ENCODE peak calls at places on chromosome 3, in ten cellular contexts. One of them, this sample, is unnamed.

GRCh38 chr3:154280161-154280560 is 44.1 kb downstream of the DHX36 start:
- DNase-seq in NCI-H1694 treated with DMSO at 0.1 percent for 48 hours: no peak
- DNase-seq in AG10803: no peak
- DNase-seq in activated CD8-positive, alpha-beta memory T cell treated with anti-CD3 and anti-CD28 coated beads, Interleukin-2, amount 50 U/mL, for 4 hours: no peak
- DNase-seq in epithelial cell of prostate: no peak
- DNase-seq in stimulated activated naive B cell treated with anti-CD40 and anti-IgM and Interleukin-4, amounts not matched to agents 10 μg/mL and 1 μg/mL and 100 μg/mL, for 72 hours: no peak
- DNase-seq in skeletal muscle cell: no peak
- DNase-seq in thoracic aorta: no peak
- DNase-seq in neuronal stem cell: no peak
- DNase-seq in stimulated activated CD4-positive, alpha-beta T cell treated with anti-CD3 and anti-CD28 coated beads, Interleukin-4, amount 100 ng/mL, for 4 hours: no peak
- DNase-seq in this sample: no peak

GRCh38 chr3:39900462-39901002 is 91.1 kb downstream of the MYRIP start:
- DNase-seq in stimulated activated CD4-positive, alpha-beta T cell treated with anti-CD3 and anti-CD28 coated beads, Interleukin-4, amount 100 ng/mL, for 4 hours: no peak
- DNase-seq in NCI-H1694 treated with DMSO at 0.1 percent for 48 hours: no peak
- DNase-seq in thoracic aorta: no peak
- DNase-seq in epithelial cell of prostate: no peak
- DNase-seq in AG10803: no peak
- DNase-seq in skeletal muscle cell: no peak
- DNase-seq in stimulated activated naive B cell treated with anti-CD40 and anti-IgM and Interleukin-4, amounts not matched to agents 10 μg/mL and 1 μg/mL and 100 μg/mL, for 72 hours: no peak
- DNase-seq in activated CD8-positive, alpha-beta memory T cell treated with anti-CD3 and anti-CD28 coated beads, Interleukin-2, amount 50 U/mL, for 4 hours: no peak
- DNase-seq in neuronal stem cell: no peak
- DNase-seq in this sample: no peak

GRCh38 chr3:111072016-111072891 is 638 bp downstream of the NECTIN3 start:
- DNase-seq in activated CD8-positive, alpha-beta memory T cell treated with anti-CD3 and anti-CD28 coated beads, Interleukin-2, amount 50 U/mL, for 4 hours: peak
- DNase-seq in skeletal muscle cell: no peak
- DNase-seq in epithelial cell of prostate: no peak
- DNase-seq in neuronal stem cell: no peak
- DNase-seq in NCI-H1694 treated with DMSO at 0.1 percent for 48 hours: no peak
- DNase-seq in stimulated activated naive B cell treated with anti-CD40 and anti-IgM and Interleukin-4, amounts not matched to agents 10 μg/mL and 1 μg/mL and 100 μg/mL, for 72 hours: peak
- DNase-seq in AG10803: peak
- DNase-seq in stimulated activated CD4-positive, alpha-beta T cell treated with anti-CD3 and anti-CD28 coated beads, Interleukin-4, amount 100 ng/mL, for 4 hours: peak
- DNase-seq in thoracic aorta: no peak
- DNase-seq in this sample: no peak

GRCh38 chr3:190701096-190701532 is 161.4 kb downstream of the GMNC start:
- DNase-seq in epithelial cell of prostate: peak
- DNase-seq in skeletal muscle cell: peak
- DNase-seq in AG10803: peak
- DNase-seq in thoracic aorta: no peak
- DNase-seq in activated CD8-positive, alpha-beta memory T cell treated with anti-CD3 and anti-CD28 coated beads, Interleukin-2, amount 50 U/mL, for 4 hours: no peak
- DNase-seq in neuronal stem cell: peak
- DNase-seq in stimulated activated naive B cell treated with anti-CD40 and anti-IgM and Interleukin-4, amounts not matched to agents 10 μg/mL and 1 μg/mL and 100 μg/mL, for 72 hours: no peak
- DNase-seq in NCI-H1694 treated with DMSO at 0.1 percent for 48 hours: no peak
- DNase-seq in stimulated activated CD4-positive, alpha-beta T cell treated with anti-CD3 and anti-CD28 coated beads, Interleukin-4, amount 100 ng/mL, for 4 hours: no peak
- DNase-seq in this sample: peak

GRCh38 chr3:11642455-11643162 is 1.1 kb downstream of the VGLL4 start:
- DNase-seq in skeletal muscle cell: peak
- DNase-seq in thoracic aorta: peak
- DNase-seq in NCI-H1694 treated with DMSO at 0.1 percent for 48 hours: peak
- DNase-seq in stimulated activated naive B cell treated with anti-CD40 and anti-IgM and Interleukin-4, amounts not matched to agents 10 μg/mL and 1 μg/mL and 100 μg/mL, for 72 hours: peak
- DNase-seq in epithelial cell of prostate: no peak
- DNase-seq in AG10803: peak
- DNase-seq in activated CD8-positive, alpha-beta memory T cell treated with anti-CD3 and anti-CD28 coated beads, Interleukin-2, amount 50 U/mL, for 4 hours: peak
- DNase-seq in neuronal stem cell: peak
- DNase-seq in stimulated activated CD4-positive, alpha-beta T cell treated with anti-CD3 and anti-CD28 coated beads, Interleukin-4, amount 100 ng/mL, for 4 hours: peak
- DNase-seq in this sample: peak

GRCh38 chr3:101677436-101678286 is 729 bp upstream of the ZBTB11 start:
- DNase-seq in skeletal muscle cell: no peak
- DNase-seq in activated CD8-positive, alpha-beta memory T cell treated with anti-CD3 and anti-CD28 coated beads, Interleukin-2, amount 50 U/mL, for 4 hours: no peak
- DNase-seq in stimulated activated naive B cell treated with anti-CD40 and anti-IgM and Interleukin-4, amounts not matched to agents 10 μg/mL and 1 μg/mL and 100 μg/mL, for 72 hours: no peak
- DNase-seq in stimulated activated CD4-positive, alpha-beta T cell treated with anti-CD3 and anti-CD28 coated beads, Interleukin-4, amount 100 ng/mL, for 4 hours: peak
- DNase-seq in AG10803: no peak
- DNase-seq in neuronal stem cell: no peak
- DNase-seq in epithelial cell of prostate: no peak
- DNase-seq in NCI-H1694 treated with DMSO at 0.1 percent for 48 hours: no peak
- DNase-seq in thoracic aorta: no peak
- DNase-seq in this sample: no peak

GRCh38 chr3:145692751-145693150 is 468.2 kb downstream of the PLOD2 start:
- DNase-seq in thoracic aorta: no peak
- DNase-seq in NCI-H1694 treated with DMSO at 0.1 percent for 48 hours: no peak
- DNase-seq in neuronal stem cell: no peak
- DNase-seq in activated CD8-positive, alpha-beta memory T cell treated with anti-CD3 and anti-CD28 coated beads, Interleukin-2, amount 50 U/mL, for 4 hours: no peak
- DNase-seq in AG10803: no peak
- DNase-seq in stimulated activated CD4-positive, alpha-beta T cell treated with anti-CD3 and anti-CD28 coated beads, Interleukin-4, amount 100 ng/mL, for 4 hours: no peak
- DNase-seq in skeletal muscle cell: no peak
- DNase-seq in epithelial cell of prostate: no peak
- DNase-seq in stimulated activated naive B cell treated with anti-CD40 and anti-IgM and Interleukin-4, amounts not matched to agents 10 μg/mL and 1 μg/mL and 100 μg/mL, for 72 hours: no peak
- DNase-seq in this sample: no peak

GRCh38 chr3:147419062-147419701 is 10.0 kb downstream of the ZIC1 start:
- DNase-seq in thoracic aorta: no peak
- DNase-seq in AG10803: peak
- DNase-seq in stimulated activated naive B cell treated with anti-CD40 and anti-IgM and Interleukin-4, amounts not matched to agents 10 μg/mL and 1 μg/mL and 100 μg/mL, for 72 hours: no peak
- DNase-seq in epithelial cell of prostate: no peak
- DNase-seq in NCI-H1694 treated with DMSO at 0.1 percent for 48 hours: no peak
- DNase-seq in neuronal stem cell: peak
- DNase-seq in skeletal muscle cell: no peak
- DNase-seq in stimulated activated CD4-positive, alpha-beta T cell treated with anti-CD3 and anti-CD28 coated beads, Interleukin-4, amount 100 ng/mL, for 4 hours: no peak
- DNase-seq in activated CD8-positive, alpha-beta memory T cell treated with anti-CD3 and anti-CD28 coated beads, Interleukin-2, amount 50 U/mL, for 4 hours: no peak
- DNase-seq in this sample: no peak

GRCh38 chr3:161818106-161818505 is 321.5 kb downstream of the OTOL1 start:
- DNase-seq in activated CD8-positive, alpha-beta memory T cell treated with anti-CD3 and anti-CD28 coated beads, Interleukin-2, amount 50 U/mL, for 4 hours: no peak
- DNase-seq in skeletal muscle cell: no peak
- DNase-seq in AG10803: no peak
- DNase-seq in neuronal stem cell: no peak
- DNase-seq in epithelial cell of prostate: no peak
- DNase-seq in NCI-H1694 treated with DMSO at 0.1 percent for 48 hours: no peak
- DNase-seq in stimulated activated naive B cell treated with anti-CD40 and anti-IgM and Interleukin-4, amounts not matched to agents 10 μg/mL and 1 μg/mL and 100 μg/mL, for 72 hours: no peak
- DNase-seq in stimulated activated CD4-positive, alpha-beta T cell treated with anti-CD3 and anti-CD28 coated beads, Interleukin-4, amount 100 ng/mL, for 4 hours: no peak
- DNase-seq in thoracic aorta: no peak
- DNase-seq in this sample: no peak

GRCh38 chr3:173732237-173732636 is 334.7 kb downstream of the NLGN1 start:
- DNase-seq in stimulated activated CD4-positive, alpha-beta T cell treated with anti-CD3 and anti-CD28 coated beads, Interleukin-4, amount 100 ng/mL, for 4 hours: no peak
- DNase-seq in skeletal muscle cell: no peak
- DNase-seq in neuronal stem cell: no peak
- DNase-seq in NCI-H1694 treated with DMSO at 0.1 percent for 48 hours: no peak
- DNase-seq in thoracic aorta: no peak
- DNase-seq in stimulated activated naive B cell treated with anti-CD40 and anti-IgM and Interleukin-4, amounts not matched to agents 10 μg/mL and 1 μg/mL and 100 μg/mL, for 72 hours: no peak
- DNase-seq in activated CD8-positive, alpha-beta memory T cell treated with anti-CD3 and anti-CD28 coated beads, Interleukin-2, amount 50 U/mL, for 4 hours: no peak
- DNase-seq in AG10803: peak
- DNase-seq in epithelial cell of prostate: no peak
- DNase-seq in this sample: no peak

GRCh38 chr3:49553320-49553689 is 972 bp upstream of the BSN start:
- DNase-seq in skeletal muscle cell: peak
- DNase-seq in epithelial cell of prostate: no peak
- DNase-seq in stimulated activated CD4-positive, alpha-beta T cell treated with anti-CD3 and anti-CD28 coated beads, Interleukin-4, amount 100 ng/mL, for 4 hours: no peak
- DNase-seq in activated CD8-positive, alpha-beta memory T cell treated with anti-CD3 and anti-CD28 coated beads, Interleukin-2, amount 50 U/mL, for 4 hours: no peak
- DNase-seq in stimulated activated naive B cell treated with anti-CD40 and anti-IgM and Interleukin-4, amounts not matched to agents 10 μg/mL and 1 μg/mL and 100 μg/mL, for 72 hours: no peak
- DNase-seq in thoracic aorta: no peak
- DNase-seq in NCI-H1694 treated with DMSO at 0.1 percent for 48 hours: no peak
- DNase-seq in AG10803: peak
- DNase-seq in neuronal stem cell: no peak
- DNase-seq in this sample: no peak

GRCh38 chr3:128993461-128994172 is at the start of gene CFAP92:
- DNase-seq in stimulated activated CD4-positive, alpha-beta T cell treated with anti-CD3 and anti-CD28 coated beads, Interleukin-4, amount 100 ng/mL, for 4 hours: peak
- DNase-seq in skeletal muscle cell: peak
- DNase-seq in epithelial cell of prostate: no peak
- DNase-seq in thoracic aorta: peak
- DNase-seq in NCI-H1694 treated with DMSO at 0.1 percent for 48 hours: peak
- DNase-seq in activated CD8-positive, alpha-beta memory T cell treated with anti-CD3 and anti-CD28 coated beads, Interleukin-2, amount 50 U/mL, for 4 hours: peak
- DNase-seq in neuronal stem cell: peak
- DNase-seq in AG10803: peak
- DNase-seq in stimulated activated naive B cell treated with anti-CD40 and anti-IgM and Interleukin-4, amounts not matched to agents 10 μg/mL and 1 μg/mL and 100 μg/mL, for 72 hours: peak
- DNase-seq in this sample: peak

GRCh38 chr3:148930785-148931184 is 60.6 kb upstream of the GYG1 start:
- DNase-seq in stimulated activated naive B cell treated with anti-CD40 and anti-IgM and Interleukin-4, amounts not matched to agents 10 μg/mL and 1 μg/mL and 100 μg/mL, for 72 hours: no peak
- DNase-seq in epithelial cell of prostate: no peak
- DNase-seq in AG10803: peak
- DNase-seq in neuronal stem cell: no peak
- DNase-seq in skeletal muscle cell: no peak
- DNase-seq in stimulated activated CD4-positive, alpha-beta T cell treated with anti-CD3 and anti-CD28 coated beads, Interleukin-4, amount 100 ng/mL, for 4 hours: no peak
- DNase-seq in NCI-H1694 treated with DMSO at 0.1 percent for 48 hours: no peak
- DNase-seq in thoracic aorta: no peak
- DNase-seq in activated CD8-positive, alpha-beta memory T cell treated with anti-CD3 and anti-CD28 coated beads, Interleukin-2, amount 50 U/mL, for 4 hours: no peak
- DNase-seq in this sample: no peak

GRCh38 chr3:13286873-13287272 is 133.2 kb downstream of the NUP210 start:
- DNase-seq in stimulated activated naive B cell treated with anti-CD40 and anti-IgM and Interleukin-4, amounts not matched to agents 10 μg/mL and 1 μg/mL and 100 μg/mL, for 72 hours: no peak
- DNase-seq in stimulated activated CD4-positive, alpha-beta T cell treated with anti-CD3 and anti-CD28 coated beads, Interleukin-4, amount 100 ng/mL, for 4 hours: no peak
- DNase-seq in epithelial cell of prostate: no peak
- DNase-seq in NCI-H1694 treated with DMSO at 0.1 percent for 48 hours: no peak
- DNase-seq in neuronal stem cell: no peak
- DNase-seq in skeletal muscle cell: no peak
- DNase-seq in thoracic aorta: no peak
- DNase-seq in AG10803: no peak
- DNase-seq in activated CD8-positive, alpha-beta memory T cell treated with anti-CD3 and anti-CD28 coated beads, Interleukin-2, amount 50 U/mL, for 4 hours: no peak
- DNase-seq in this sample: no peak

GRCh38 chr3:105707009-105707408 is 161.8 kb downstream of the CBLB start:
- DNase-seq in stimulated activated naive B cell treated with anti-CD40 and anti-IgM and Interleukin-4, amounts not matched to agents 10 μg/mL and 1 μg/mL and 100 μg/mL, for 72 hours: no peak
- DNase-seq in skeletal muscle cell: no peak
- DNase-seq in NCI-H1694 treated with DMSO at 0.1 percent for 48 hours: no peak
- DNase-seq in epithelial cell of prostate: no peak
- DNase-seq in stimulated activated CD4-positive, alpha-beta T cell treated with anti-CD3 and anti-CD28 coated beads, Interleukin-4, amount 100 ng/mL, for 4 hours: no peak
- DNase-seq in thoracic aorta: no peak
- DNase-seq in activated CD8-positive, alpha-beta memory T cell treated with anti-CD3 and anti-CD28 coated beads, Interleukin-2, amount 50 U/mL, for 4 hours: no peak
- DNase-seq in AG10803: no peak
- DNase-seq in neuronal stem cell: no peak
- DNase-seq in this sample: no peak

GRCh38 chr3:183895296-183895695 is 10.6 kb upstream of the PARL start:
- DNase-seq in stimulated activated CD4-positive, alpha-beta T cell treated with anti-CD3 and anti-CD28 coated beads, Interleukin-4, amount 100 ng/mL, for 4 hours: no peak
- DNase-seq in stimulated activated naive B cell treated with anti-CD40 and anti-IgM and Interleukin-4, amounts not matched to agents 10 μg/mL and 1 μg/mL and 100 μg/mL, for 72 hours: no peak
- DNase-seq in skeletal muscle cell: peak
- DNase-seq in neuronal stem cell: peak
- DNase-seq in epithelial cell of prostate: no peak
- DNase-seq in NCI-H1694 treated with DMSO at 0.1 percent for 48 hours: peak
- DNase-seq in activated CD8-positive, alpha-beta memory T cell treated with anti-CD3 and anti-CD28 coated beads, Interleukin-2, amount 50 U/mL, for 4 hours: peak
- DNase-seq in thoracic aorta: no peak
- DNase-seq in AG10803: peak
- DNase-seq in this sample: peak

GRCh38 chr3:58009749-58010535 is 1.7 kb downstream of the FLNB start:
- DNase-seq in neuronal stem cell: no peak
- DNase-seq in AG10803: no peak
- DNase-seq in epithelial cell of prostate: no peak
- DNase-seq in NCI-H1694 treated with DMSO at 0.1 percent for 48 hours: no peak
- DNase-seq in stimulated activated naive B cell treated with anti-CD40 and anti-IgM and Interleukin-4, amounts not matched to agents 10 μg/mL and 1 μg/mL and 100 μg/mL, for 72 hours: no peak
- DNase-seq in activated CD8-positive, alpha-beta memory T cell treated with anti-CD3 and anti-CD28 coated beads, Interleukin-2, amount 50 U/mL, for 4 hours: no peak
- DNase-seq in stimulated activated CD4-positive, alpha-beta T cell treated with anti-CD3 and anti-CD28 coated beads, Interleukin-4, amount 100 ng/mL, for 4 hours: no peak
- DNase-seq in thoracic aorta: no peak
- DNase-seq in skeletal muscle cell: no peak
- DNase-seq in this sample: no peak

GRCh38 chr3:188950832-188951489 is 220.8 kb upstream of the TPRG1 start:
- DNase-seq in NCI-H1694 treated with DMSO at 0.1 percent for 48 hours: no peak
- DNase-seq in stimulated activated naive B cell treated with anti-CD40 and anti-IgM and Interleukin-4, amounts not matched to agents 10 μg/mL and 1 μg/mL and 100 μg/mL, for 72 hours: peak
- DNase-seq in skeletal muscle cell: peak
- DNase-seq in stimulated activated CD4-positive, alpha-beta T cell treated with anti-CD3 and anti-CD28 coated beads, Interleukin-4, amount 100 ng/mL, for 4 hours: peak
- DNase-seq in AG10803: peak
- DNase-seq in thoracic aorta: peak
- DNase-seq in epithelial cell of prostate: peak
- DNase-seq in activated CD8-positive, alpha-beta memory T cell treated with anti-CD3 and anti-CD28 coated beads, Interleukin-2, amount 50 U/mL, for 4 hours: peak
- DNase-seq in neuronal stem cell: no peak
- DNase-seq in this sample: no peak

GRCh38 chr3:127275287-127275781 is 12.5 kb downstream of the PRR20G start:
- DNase-seq in stimulated activated naive B cell treated with anti-CD40 and anti-IgM and Interleukin-4, amounts not matched to agents 10 μg/mL and 1 μg/mL and 100 μg/mL, for 72 hours: no peak
- DNase-seq in AG10803: peak
- DNase-seq in activated CD8-positive, alpha-beta memory T cell treated with anti-CD3 and anti-CD28 coated beads, Interleukin-2, amount 50 U/mL, for 4 hours: no peak
- DNase-seq in skeletal muscle cell: no peak
- DNase-seq in stimulated activated CD4-positive, alpha-beta T cell treated with anti-CD3 and anti-CD28 coated beads, Interleukin-4, amount 100 ng/mL, for 4 hours: no peak
- DNase-seq in epithelial cell of prostate: peak
- DNase-seq in neuronal stem cell: no peak
- DNase-seq in NCI-H1694 treated with DMSO at 0.1 percent for 48 hours: no peak
- DNase-seq in thoracic aorta: no peak
- DNase-seq in this sample: no peak

GRCh38 chr3:42652611-42653302 is 740 bp upstream of the ZBTB47 start:
- DNase-seq in neuronal stem cell: no peak
- DNase-seq in stimulated activated naive B cell treated with anti-CD40 and anti-IgM and Interleukin-4, amounts not matched to agents 10 μg/mL and 1 μg/mL and 100 μg/mL, for 72 hours: no peak
- DNase-seq in stimulated activated CD4-positive, alpha-beta T cell treated with anti-CD3 and anti-CD28 coated beads, Interleukin-4, amount 100 ng/mL, for 4 hours: no peak
- DNase-seq in epithelial cell of prostate: peak
- DNase-seq in AG10803: peak
- DNase-seq in skeletal muscle cell: no peak
- DNase-seq in activated CD8-positive, alpha-beta memory T cell treated with anti-CD3 and anti-CD28 coated beads, Interleukin-2, amount 50 U/mL, for 4 hours: no peak
- DNase-seq in NCI-H1694 treated with DMSO at 0.1 percent for 48 hours: no peak
- DNase-seq in thoracic aorta: peak
- DNase-seq in this sample: no peak

GRCh38 chr3:14678015-14678503 is 3.1 kb downstream of the C3orf20 start:
- DNase-seq in activated CD8-positive, alpha-beta memory T cell treated with anti-CD3 and anti-CD28 coated beads, Interleukin-2, amount 50 U/mL, for 4 hours: no peak
- DNase-seq in NCI-H1694 treated with DMSO at 0.1 percent for 48 hours: no peak
- DNase-seq in AG10803: no peak
- DNase-seq in stimulated activated naive B cell treated with anti-CD40 and anti-IgM and Interleukin-4, amounts not matched to agents 10 μg/mL and 1 μg/mL and 100 μg/mL, for 72 hours: no peak
- DNase-seq in thoracic aorta: no peak
- DNase-seq in stimulated activated CD4-positive, alpha-beta T cell treated with anti-CD3 and anti-CD28 coated beads, Interleukin-4, amount 100 ng/mL, for 4 hours: no peak
- DNase-seq in neuronal stem cell: no peak
- DNase-seq in epithelial cell of prostate: no peak
- DNase-seq in skeletal muscle cell: no peak
- DNase-seq in this sample: no peak

GRCh38 chr3:114660124-114660523 is 366.3 kb downstream of the TIGIT start:
- DNase-seq in NCI-H1694 treated with DMSO at 0.1 percent for 48 hours: no peak
- DNase-seq in neuronal stem cell: no peak
- DNase-seq in activated CD8-positive, alpha-beta memory T cell treated with anti-CD3 and anti-CD28 coated beads, Interleukin-2, amount 50 U/mL, for 4 hours: no peak
- DNase-seq in thoracic aorta: no peak
- DNase-seq in AG10803: peak
- DNase-seq in stimulated activated CD4-positive, alpha-beta T cell treated with anti-CD3 and anti-CD28 coated beads, Interleukin-4, amount 100 ng/mL, for 4 hours: no peak
- DNase-seq in epithelial cell of prostate: no peak
- DNase-seq in stimulated activated naive B cell treated with anti-CD40 and anti-IgM and Interleukin-4, amounts not matched to agents 10 μg/mL and 1 μg/mL and 100 μg/mL, for 72 hours: no peak
- DNase-seq in skeletal muscle cell: no peak
- DNase-seq in this sample: no peak

GRCh38 chr3:10757821-10758130 is 58.3 kb upstream of the SLC6A11 start:
- DNase-seq in stimulated activated naive B cell treated with anti-CD40 and anti-IgM and Interleukin-4, amounts not matched to agents 10 μg/mL and 1 μg/mL and 100 μg/mL, for 72 hours: no peak
- DNase-seq in epithelial cell of prostate: peak
- DNase-seq in neuronal stem cell: no peak
- DNase-seq in skeletal muscle cell: no peak
- DNase-seq in thoracic aorta: no peak
- DNase-seq in AG10803: no peak
- DNase-seq in stimulated activated CD4-positive, alpha-beta T cell treated with anti-CD3 and anti-CD28 coated beads, Interleukin-4, amount 100 ng/mL, for 4 hours: no peak
- DNase-seq in activated CD8-positive, alpha-beta memory T cell treated with anti-CD3 and anti-CD28 coated beads, Interleukin-2, amount 50 U/mL, for 4 hours: no peak
- DNase-seq in NCI-H1694 treated with DMSO at 0.1 percent for 48 hours: no peak
- DNase-seq in this sample: no peak

This sample was measured in NCI-H524 treated with DMSO at 0.1 percent for 48 hours.